ENCODE peak calls at places on chromosome 2, in five cellular contexts. T is GM06990, B is A549, U is GM23338, A is GM12865. Z is an unnamed sample.
A peak's percentile ranks its signal among the peaks of the same experiment; 100 is the strongest.

GRCh38 chr2:46909771-46910419 is 5.7 kb downstream of the MCFD2 start:
- DNase-seq in T (peak; percentile 68), B (peak; percentile 75), U (no peak), A (peak; percentile 80), Z (peak; percentile 92)

GRCh38 chr2:138356178-138356577 is 145.4 kb upstream of the SPOPL start:
- DNase-seq in T (no peak), B (no peak), U (no peak), A (no peak), Z (peak; percentile 23)

GRCh38 chr2:45166229-45166890 is 157.1 kb upstream of the SIX2 start:
- DNase-seq in T (no peak), B (no peak), U (no peak), A (no peak), Z (no peak)

GRCh38 chr2:3113122-3113521 is 264.5 kb downstream of the EIPR1 start:
- DNase-seq in T (no peak), B (no peak), U (no peak), A (no peak), Z (no peak)

GRCh38 chr2:88066543-88066942 is 1.1 kb upstream of the SMYD1 start:
- DNase-seq in T (no peak), B (no peak), U (no peak), A (no peak), Z (no peak)

GRCh38 chr2:16224298-16225045 is 284.1 kb downstream of the MYCN start:
- DNase-seq in T (no peak), B (no peak), U (no peak), A (no peak), Z (no peak)

GRCh38 chr2:1236596-1236995 is 176.7 kb upstream of the TPO start:
- DNase-seq in T (no peak), B (no peak), U (no peak), A (no peak), Z (peak; percentile 64)

GRCh38 chr2:71544919-71545571 is 91.7 kb downstream of the DYSF start:
- DNase-seq in T (no peak), B (no peak), U (no peak), A (no peak), Z (no peak)

GRCh38 chr2:208545398-208546042 is 138.9 kb downstream of the PTH2R start:
- DNase-seq in T (no peak), B (no peak), U (peak; percentile 32), A (no peak), Z (no peak)

DNA sequence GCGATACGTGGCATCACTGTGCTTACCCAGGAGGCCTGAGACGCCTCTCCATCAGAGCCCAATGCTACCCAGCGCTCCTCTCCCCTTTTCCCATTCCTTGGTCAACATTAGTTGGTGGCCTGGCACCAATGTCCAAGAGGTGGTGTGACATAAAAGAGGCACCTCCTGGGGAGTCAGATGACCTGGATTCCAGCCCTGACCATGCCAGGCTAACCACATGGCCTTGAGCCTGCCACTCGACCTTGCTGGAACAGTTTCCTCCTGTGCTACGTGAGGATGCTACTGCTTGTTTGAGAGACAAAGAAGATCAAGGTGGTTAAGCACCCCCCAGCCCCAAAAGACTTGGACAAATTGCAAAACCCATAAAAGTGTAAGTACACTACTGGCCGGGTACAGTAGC is 76.6 kb downstream of the INPP4A start:
- DNase-seq in T (no peak), B (no peak), U (no peak), A (no peak), Z (no peak)
- H3K4me3 ChIP-seq in T (no peak overlapping the region), B (no peak overlapping the region), U (no peak overlapping the region), A (no peak overlapping the region), Z (no peak overlapping the region)

GRCh38 chr2:170917219-170917851 is 11.7 kb upstream of the GORASP2 start:
- DNase-seq in T (no peak), B (no peak), U (peak; percentile 38), A (no peak), Z (no peak)
- TF ChIP-seq CTCF in T (no peak), B (no peak), U (no peak), A (no peak), Z (no peak)

GRCh38 chr2:178629463-178629862 is 149.2 kb downstream of the PLEKHA3 start:
- DNase-seq in T (no peak), B (no peak), U (no peak), A (no peak), Z (no peak)
- H3K4me3 ChIP-seq in T (no peak overlapping the region), B (no peak overlapping the region), U (no peak overlapping the region), A (no peak overlapping the region), Z (no peak overlapping the region)

DNA sequence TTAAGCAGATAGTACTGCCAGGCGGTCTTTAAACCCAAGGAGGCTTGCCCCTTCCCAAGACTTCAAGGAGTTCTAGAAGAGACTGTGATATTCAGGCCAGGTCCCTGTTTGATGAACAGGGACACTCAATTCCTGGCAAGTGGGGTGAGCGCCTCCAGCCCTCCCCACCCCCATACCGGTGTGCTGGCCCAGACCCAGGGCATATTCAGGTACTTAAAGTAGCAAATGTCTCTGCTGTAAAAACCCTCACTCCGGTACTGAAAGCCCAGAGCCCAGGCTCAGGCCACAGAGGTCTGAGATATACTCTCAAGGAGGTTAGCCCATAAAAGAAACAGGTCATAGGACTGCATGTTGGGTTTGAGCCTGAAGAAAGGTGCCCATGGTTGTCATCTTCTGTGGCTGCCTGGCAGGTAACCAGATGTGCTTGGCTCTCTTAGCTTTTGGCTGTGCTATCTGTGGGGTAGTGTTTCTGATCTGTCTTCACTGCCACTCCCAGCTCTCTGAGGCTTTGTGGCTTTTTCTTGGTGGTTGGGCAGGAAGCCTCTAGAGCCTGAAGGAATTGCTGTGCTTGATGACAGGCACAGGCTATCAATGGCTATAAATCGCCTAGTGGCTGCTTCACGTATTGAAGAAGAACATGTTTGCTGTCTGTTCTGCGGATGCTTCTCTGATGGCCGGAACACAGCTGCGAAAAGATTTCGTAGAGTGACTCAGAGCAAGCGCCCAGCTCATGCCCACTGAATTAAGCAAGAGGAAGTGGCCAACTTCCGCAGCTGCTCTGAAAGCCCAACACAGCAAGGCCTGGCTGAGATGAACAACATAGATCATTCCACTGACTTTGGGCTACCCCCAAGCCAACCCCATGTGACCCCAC is 63.3 kb upstream of the ALPP start:
- DNase-seq in T (peak; percentile 47), B (no peak), U (peak; percentile 19), A (peak; percentile 87), Z (peak; percentile 76)
- TF ChIP-seq CTCF in T (peak; percentile 34), B (no peak), U (no peak), A (peak; percentile 28), Z (peak; percentile 15)

GRCh38 chr2:19355931-19356544 is 2.4 kb downstream of the OSR1 start:
- DNase-seq in T (no peak), B (no peak), U (peak; percentile 54), A (no peak), Z (peak; percentile 41)
- H3K4me3 ChIP-seq in T (no peak overlapping the region), B (no peak overlapping the region), U (peak overlapping the region; percentile 76), A (no peak overlapping the region), Z (peak overlapping the region; percentile 79)

GRCh38 chr2:121398853-121399252 is 113.9 kb upstream of the TFCP2L1 start:
- DNase-seq in T (no peak), B (no peak), U (no peak), A (no peak), Z (no peak)
- TF ChIP-seq CTCF in T (no peak), B (no peak), U (no peak), A (no peak), Z (no peak)

GRCh38 chr2:142865924-142866323 is 11.5 kb upstream of the KYNU start:
- DNase-seq in T (no peak), B (no peak), U (no peak), A (peak; percentile 83), Z (peak; percentile 27)
- H3K4me3 ChIP-seq in T (peak overlapping the region; percentile 49), B (no peak overlapping the region), U (no peak overlapping the region), A (peak overlapping the region; percentile 74), Z (no peak overlapping the region)

DNA sequence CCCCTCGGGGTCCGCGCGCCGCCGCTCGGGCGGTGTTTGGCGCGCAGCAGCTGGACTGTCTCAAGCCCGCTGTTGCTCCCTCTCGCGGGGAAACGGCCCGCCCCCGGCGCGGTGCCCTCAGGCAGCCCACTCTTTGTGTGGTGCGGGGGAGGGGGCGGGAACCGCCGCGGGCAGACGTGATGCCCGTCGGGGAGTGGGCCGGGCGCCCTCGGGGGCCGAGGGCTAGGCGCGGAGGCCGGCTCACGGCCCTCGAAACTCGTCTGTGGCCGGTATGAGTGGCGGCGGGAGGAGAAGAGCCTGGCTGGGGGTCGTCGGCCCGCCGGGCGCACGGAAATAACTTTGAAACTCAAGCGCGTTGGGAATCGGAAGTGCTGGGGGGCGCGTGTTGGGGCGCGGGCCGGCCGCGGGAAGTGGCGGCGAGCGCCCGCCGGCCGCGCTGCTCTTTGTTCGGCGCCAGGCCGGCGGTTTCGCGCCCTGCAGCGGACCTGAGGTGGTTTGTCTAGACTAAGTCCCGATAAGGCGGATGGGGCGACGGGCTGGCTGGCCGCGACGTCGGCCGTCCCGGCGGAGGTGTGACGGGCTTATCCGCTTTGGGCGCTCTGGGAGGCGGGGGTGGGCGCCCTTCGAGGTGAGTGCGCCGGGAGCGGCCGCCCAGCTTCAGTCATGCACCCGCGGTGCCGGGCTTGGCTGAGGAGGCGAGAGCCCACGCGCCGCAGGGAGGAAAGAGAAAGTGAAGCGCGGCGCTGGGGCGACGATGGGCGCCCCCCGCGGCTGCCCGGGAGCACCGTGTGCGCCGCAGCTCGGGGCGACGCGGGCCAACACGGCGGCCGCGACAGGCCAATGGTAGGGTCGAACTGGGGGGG is 679 bp downstream of the PTMA start:
- DNase-seq in T (peak; percentile 78), B (no peak), U (no peak), A (peak; percentile 63), Z (peak; percentile 35)
- TF ChIP-seq CTCF in T (peak; percentile 14), B (peak; percentile 16), U (no peak), A (peak; percentile 22), Z (no peak)

Z was measured in astrocyte of the spinal cord.